ENCODE peak calls at places on chromosome 12, in ten cellular contexts. L is fibroblast of the aortic adventitia, Q is HCT116, U is body of pancreas, X is mammary epithelial cell, N is SK-N-SH, K is fibroblast of mammary gland, W is lower lobe of right lung, V is BJ, Y is choroid plexus epithelial cell. D is an unnamed sample.

GRCh38 chr12:103774977-103775560 is 66.0 kb downstream of the NT5DC3 start:
- DNase-seq in L (no peak), Q (no peak), U (peak), X (no peak), N (no peak), K (no peak), W (no peak), V (no peak), Y (no peak), D (no peak)

GRCh38 chr12:98399532-98399931 is 115.9 kb upstream of the TMPO start:
- DNase-seq in L (peak), Q (peak), U (no peak), X (peak), N (no peak), K (peak), W (no peak), V (no peak), Y (peak), D (peak)

GRCh38 chr12:42574879-42575278 is 14.7 kb downstream of the PRICKLE1 start:
- DNase-seq in L (no peak), Q (no peak), U (no peak), X (no peak), N (no peak), K (peak), W (no peak), V (peak), Y (no peak), D (peak)

GRCh38 chr12:89768586-89769482 is 60.2 kb upstream of the ATP2B1 start:
- DNase-seq in L (peak), Q (peak), U (no peak), X (peak), N (no peak), K (peak), W (no peak), V (peak), Y (peak), D (peak)

GRCh38 chr12:99444859-99445316 is 202.7 kb upstream of the GARIN6 start:
- DNase-seq in L (no peak), Q (no peak), U (no peak), X (peak), N (no peak), K (no peak), W (no peak), V (peak), Y (no peak), D (no peak)

GRCh38 chr12:5184159-5184558 is 140.5 kb downstream of the KCNA5 start:
- DNase-seq in L (no peak), Q (no peak), U (no peak), X (peak), N (no peak), K (no peak), W (no peak), V (no peak), Y (no peak), D (no peak)

GRCh38 chr12:13713746-13714400 is 267.5 kb downstream of the GRIN2B start:
- DNase-seq in L (no peak), Q (no peak), U (no peak), X (no peak), N (no peak), K (no peak), W (no peak), V (no peak), Y (no peak), D (no peak)

GRCh38 chr12:9669019-9669326 is 540 bp upstream of the CLEC2D start:
- DNase-seq in L (no peak), Q (no peak), U (no peak), X (no peak), N (no peak), K (no peak), W (no peak), V (no peak), Y (no peak), D (no peak)

GRCh38 chr12:46546634-46547273 is 174.2 kb upstream of the SLC38A2 start:
- DNase-seq in L (no peak), Q (no peak), U (no peak), X (peak), N (no peak), K (peak), W (no peak), V (no peak), Y (peak), D (no peak)

GRCh38 chr12:114869091-114869834 is 185.3 kb upstream of the TBX3 start:
- DNase-seq in L (peak), Q (no peak), U (no peak), X (no peak), N (peak), K (peak), W (no peak), V (peak), Y (no peak), D (peak)

GRCh38 chr12:84313326-84313675 is 599.3 kb downstream of the SLC6A15 start:
- DNase-seq in L (no peak), Q (no peak), U (no peak), X (no peak), N (no peak), K (no peak), W (no peak), V (no peak), Y (no peak), D (no peak)

GRCh38 chr12:115923851-115924250 is 353.6 kb downstream of the MED13L start:
- DNase-seq in L (no peak), Q (no peak), U (no peak), X (no peak), N (no peak), K (no peak), W (no peak), V (no peak), Y (no peak), D (no peak)

GRCh38 chr12:6536894-6537579 is 2.7 kb downstream of the GAPDH start:
- DNase-seq in L (peak), Q (no peak), U (no peak), X (no peak), N (no peak), K (no peak), W (no peak), V (no peak), Y (no peak), D (peak)

GRCh38 chr12:52193991-52194390 is 2.2 kb upstream of the KRT80 start:
- DNase-seq in L (peak), Q (no peak), U (peak), X (no peak), N (no peak), K (no peak), W (no peak), V (no peak), Y (peak), D (peak)

GRCh38 chr12:115815924-115816323 is 461.6 kb downstream of the MED13L start:
- DNase-seq in L (no peak), Q (no peak), U (no peak), X (no peak), N (no peak), K (no peak), W (no peak), V (no peak), Y (no peak), D (no peak)

GRCh38 chr12:11669348-11669747 is 19.9 kb downstream of the ETV6 start:
- DNase-seq in L (no peak), Q (no peak), U (no peak), X (no peak), N (no peak), K (no peak), W (no peak), V (no peak), Y (no peak), D (no peak)

GRCh38 chr12:109098142-109098652 is 800 bp downstream of the UNG start:
- DNase-seq in L (peak), Q (no peak), U (peak), X (no peak), N (no peak), K (peak), W (peak), V (no peak), Y (peak), D (peak)

GRCh38 chr12:46439793-46440511 is 67.4 kb upstream of the SLC38A2 start:
- DNase-seq in L (no peak), Q (no peak), U (no peak), X (peak), N (no peak), K (peak), W (no peak), V (no peak), Y (no peak), D (no peak)

GRCh38 chr12:126718365-126718764 is 1548.6 kb upstream of the TMEM132C start:
- DNase-seq in L (no peak), Q (no peak), U (no peak), X (no peak), N (no peak), K (no peak), W (no peak), V (no peak), Y (no peak), D (no peak)

GRCh38 chr12:85273411-85274075 is 6.5 kb upstream of the ALX1 start:
- DNase-seq in L (no peak), Q (no peak), U (no peak), X (no peak), N (no peak), K (no peak), W (no peak), V (no peak), Y (peak), D (no peak)

GRCh38 chr12:45878630-45879255 is 111.6 kb downstream of the SCAF11 start:
- DNase-seq in L (no peak), Q (no peak), U (no peak), X (no peak), N (no peak), K (peak), W (no peak), V (no peak), Y (peak), D (peak)

GRCh38 chr12:112130461-112130998 is 5.2 kb downstream of the TRAFD1 start:
- DNase-seq in L (peak), Q (no peak), U (no peak), X (no peak), N (no peak), K (no peak), W (no peak), V (no peak), Y (peak), D (no peak)

GRCh38 chr12:45369065-45369464 is 153.2 kb downstream of the ANO6 start:
- DNase-seq in L (peak), Q (no peak), U (no peak), X (no peak), N (no peak), K (peak), W (no peak), V (peak), Y (peak), D (peak)

GRCh38 chr12:132507656-132508055 is 17.7 kb downstream of the FBRSL1 start:
- DNase-seq in L (no peak), Q (no peak), U (no peak), X (no peak), N (no peak), K (no peak), W (no peak), V (no peak), Y (no peak), D (no peak)

GRCh38 chr12:93387780-93388179 is 10.1 kb downstream of the NUDT4 start:
- DNase-seq in L (peak), Q (no peak), U (no peak), X (peak), N (no peak), K (peak), W (no peak), V (no peak), Y (no peak), D (peak)

GRCh38 chr12:6946033-6946919 is 2.5 kb downstream of the C12orf57 start:
- DNase-seq in L (no peak), Q (peak), U (peak), X (peak), N (peak), K (no peak), W (peak), V (no peak), Y (no peak), D (no peak)

GRCh38 chr12:1848146-1848545 is 27.8 kb downstream of the LRTM2 start:
- DNase-seq in L (no peak), Q (no peak), U (no peak), X (no peak), N (no peak), K (no peak), W (no peak), V (no peak), Y (no peak), D (no peak)

DNA sequence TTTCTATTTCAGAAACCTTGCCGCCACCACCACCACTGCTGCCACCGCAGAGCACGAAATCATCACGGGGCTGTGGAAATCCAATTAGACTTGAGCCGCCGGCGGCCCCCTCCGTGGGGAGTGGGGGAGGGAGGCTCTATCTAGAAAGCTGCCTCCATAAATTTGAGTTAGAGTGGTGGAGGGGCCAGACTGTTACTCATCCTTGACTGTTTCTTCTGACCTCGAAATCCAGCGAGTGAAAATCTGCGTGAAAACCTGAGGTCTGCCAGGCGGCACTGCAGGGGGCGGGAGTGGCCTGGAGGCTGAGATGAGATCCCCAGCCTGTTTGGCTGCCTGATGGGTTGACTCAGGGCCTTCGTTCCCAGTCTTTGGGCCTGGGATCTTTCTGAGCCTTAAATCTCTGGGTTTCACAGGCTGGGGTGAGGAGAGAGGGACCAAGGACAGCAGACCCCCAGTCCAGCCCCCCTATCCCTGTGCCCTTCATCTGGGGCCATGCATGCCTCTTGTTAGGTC is 29.9 kb downstream of the TSPAN9 start:
- DNase-seq in L (no peak), Q (no peak), U (no peak), X (no peak), N (peak), K (peak), W (no peak), V (no peak), Y (peak), D (peak)
- TF ChIP-seq CTCF in L (no peak), Q (no peak), U (no peak), X (no peak), N (no peak), K (no peak), W (no peak), V (peak), Y (peak), D (no peak)

GRCh38 chr12:47819544-47819901 is 180 bp downstream of the HDAC7 start:
- DNase-seq in L (no peak), Q (no peak), U (no peak), X (no peak), N (no peak), K (no peak), W (no peak), V (no peak), Y (no peak), D (no peak)
- H3K4me3 ChIP-seq in L (peak), Q (peak), U (peak), X (no peak), N (peak), K (peak), W (peak), V (peak), Y (peak), D (peak)

GRCh38 chr12:24839268-24839791 is 109.6 kb downstream of the BCAT1 start:
- DNase-seq in L (peak), Q (no peak), U (no peak), X (no peak), N (no peak), K (peak), W (no peak), V (no peak), Y (peak), D (peak)
- TF ChIP-seq CTCF in L (no peak), Q (no peak), U (no peak), X (no peak), N (no peak), K (no peak), W (no peak), V (no peak), Y (no peak), D (no peak)

GRCh38 chr12:49093746-49094103 is 876 bp downstream of the DHH start:
- DNase-seq in L (no peak), Q (no peak), U (no peak), X (no peak), N (peak), K (no peak), W (no peak), V (no peak), Y (no peak), D (no peak)
- H3K4me3 ChIP-seq in L (no peak), Q (no peak), U (no peak), X (no peak), N (peak), K (no peak), W (peak), V (no peak), Y (no peak), D (no peak)

GRCh38 chr12:54356228-54356627 is 8.1 kb downstream of the GPR84 start:
- DNase-seq in L (no peak), Q (no peak), U (no peak), X (no peak), N (no peak), K (no peak), W (no peak), V (no peak), Y (no peak), D (no peak)

GRCh38 chr12:54352891-54353874 is 11.1 kb downstream of the GPR84 start:
- DNase-seq in L (peak), Q (no peak), U (peak), X (no peak), N (peak), K (peak), W (no peak), V (no peak), Y (peak), D (peak)

GRCh38 chr12:54357802-54358619 is 6.3 kb downstream of the GPR84 start:
- DNase-seq in L (no peak), Q (no peak), U (no peak), X (no peak), N (no peak), K (peak), W (no peak), V (no peak), Y (peak), D (peak)

GRCh38 chr12:54356951-54357356 is 7.3 kb downstream of the GPR84 start:
- DNase-seq in L (no peak), Q (no peak), U (no peak), X (no peak), N (no peak), K (no peak), W (no peak), V (no peak), Y (no peak), D (no peak)

GRCh38 chr12:54355104-54355815 is 9.0 kb downstream of the GPR84 start:
- DNase-seq in L (no peak), Q (no peak), U (no peak), X (no peak), N (no peak), K (no peak), W (no peak), V (no peak), Y (no peak), D (no peak)
- TF ChIP-seq CTCF in L (peak), Q (peak), U (no peak), X (no peak), N (no peak), K (no peak), W (no peak), V (no peak), Y (peak), D (peak)

GRCh38 chr12:113480336-113480688 is 8.6 kb upstream of the LHX5 start:
- DNase-seq in L (no peak), Q (no peak), U (no peak), X (no peak), N (no peak), K (no peak), W (no peak), V (no peak), Y (no peak), D (no peak)
- H3K4me3 ChIP-seq in L (no peak), Q (no peak), U (no peak), X (no peak), N (no peak), K (no peak), W (no peak), V (no peak), Y (no peak), D (no peak)

GRCh38 chr12:110641512-110641911 is 27.6 kb downstream of the TCTN1 start:
- DNase-seq in L (peak), Q (no peak), U (no peak), X (no peak), N (no peak), K (peak), W (no peak), V (no peak), Y (peak), D (peak)
- TF ChIP-seq CTCF in L (no peak), Q (no peak), U (no peak), X (no peak), N (no peak), K (no peak), W (no peak), V (no peak), Y (peak), D (no peak)

GRCh38 chr12:27460471-27460978 is 14.0 kb downstream of the SMCO2 start:
- DNase-seq in L (peak), Q (no peak), U (no peak), X (peak), N (no peak), K (peak), W (no peak), V (no peak), Y (peak), D (peak)
- H3K4me3 ChIP-seq in L (no peak), Q (peak), U (no peak), X (no peak), N (no peak), K (no peak), W (no peak), V (no peak), Y (no peak), D (no peak)

GRCh38 chr12:107349839-107350238 is 256.5 kb upstream of the CRY1 start:
- DNase-seq in L (no peak), Q (no peak), U (no peak), X (no peak), N (no peak), K (no peak), W (no peak), V (no peak), Y (no peak), D (no peak)

GRCh38 chr12:107349008-107349747 is 255.8 kb upstream of the CRY1 start:
- DNase-seq in L (peak), Q (peak), U (peak), X (peak), N (peak), K (peak), W (no peak), V (no peak), Y (peak), D (peak)

GRCh38 chr12:107351716-107352115 is 258.4 kb upstream of the CRY1 start:
- DNase-seq in L (no peak), Q (no peak), U (no peak), X (peak), N (no peak), K (no peak), W (no peak), V (no peak), Y (no peak), D (no peak)

GRCh38 chr12:107352347-107353081 is 259.2 kb upstream of the CRY1 start:
- DNase-seq in L (no peak), Q (no peak), U (no peak), X (no peak), N (no peak), K (no peak), W (no peak), V (no peak), Y (no peak), D (no peak)

DNA sequence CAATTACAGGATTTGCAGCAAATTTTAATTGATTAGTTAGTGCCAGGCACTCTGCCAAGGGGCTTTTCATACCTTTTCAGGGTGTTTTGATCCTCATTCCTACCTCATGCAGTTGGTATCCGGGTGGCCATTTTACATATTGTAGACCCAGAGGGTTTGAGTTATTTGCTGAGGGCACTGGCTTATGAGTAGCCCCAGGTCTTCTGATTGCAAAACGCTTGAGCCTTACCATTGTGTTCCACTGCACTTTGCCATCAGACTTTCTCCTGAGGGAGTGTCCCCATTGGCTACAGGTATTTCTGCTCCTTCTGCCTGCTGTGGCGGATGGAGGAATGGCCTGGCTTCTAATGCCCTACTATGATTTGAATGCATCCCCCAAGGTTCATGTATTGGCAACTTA is 257.8 kb upstream of the CRY1 start:
- DNase-seq in L (no peak), Q (no peak), U (no peak), X (no peak), N (no peak), K (no peak), W (no peak), V (no peak), Y (no peak), D (no peak)
- TF ChIP-seq CTCF in L (no peak), Q (no peak), U (no peak), X (no peak), N (no peak), K (no peak), W (no peak), V (no peak), Y (no peak), D (no peak)

D was measured in cardiac fibroblast.